ENCODE peak calls at places on chromosomes 2 and 18, in four cellular contexts. X, W, O and S are unnamed samples. For H3K4me1, the result is how much of the 10 kb centered on the place peaks cover.

GRCh38 chr2:81266106-81266505 is 961.6 kb upstream of the LRRTM1 start:
- DNase-seq in W (no peak), X (peak), O (no peak), S (peak)

GRCh38 chr2:12197133-12197532 is 450.7 kb downstream of the LPIN1 start:
- DNase-seq in O (no peak), X (no peak), W (no peak), S (no peak)

GRCh38 chr18:57207124-57207916 is 60.4 kb downstream of the BOD1L2 start:
- DNase-seq in O (no peak), W (no peak), X (no peak), S (no peak)

GRCh38 chr2:231189571-231190495 is 8.6 kb upstream of the ARMC9 start:
- DNase-seq in X (no peak), W (no peak), O (no peak), S (no peak)

GRCh38 chr2:131104487-131105155 is 515 bp upstream of the PLEKHB2 start:
- DNase-seq in X (peak), W (peak), O (peak), S (peak)

GRCh38 chr2:29011650-29012060 is 30.6 kb downstream of the TOGARAM2 start:
- DNase-seq in W (no peak), X (no peak), O (no peak), S (no peak)

GRCh38 chr2:240466579-240467148 is 31.2 kb downstream of the GPC1 start:
- DNase-seq in X (no peak), W (no peak), O (no peak), S (no peak)

GRCh38 chr2:225894240-225894980 is 494.9 kb downstream of the NYAP2 start:
- DNase-seq in O (no peak), X (peak), W (no peak), S (peak)

GRCh38 chr2:212549463-212549862 is 10.9 kb upstream of the ERBB4 start:
- DNase-seq in X (no peak), O (no peak), W (no peak), S (no peak)

GRCh38 chr18:72984290-72984689 is 116.5 kb upstream of the NETO1 start:
- DNase-seq in W (no peak), O (no peak), X (no peak), S (no peak)

GRCh38 chr2:235343156-235343774 is 150.6 kb upstream of the AGAP1 start:
- DNase-seq in X (no peak), O (no peak), W (no peak), S (no peak)

GRCh38 chr2:217667545-217667944 is 335.2 kb downstream of the TNS1 start:
- DNase-seq in X (no peak), W (no peak), O (no peak), S (no peak)

GRCh38 chr2:113283704-113284284 is 5.1 kb upstream of the PAX8 start:
- DNase-seq in X (peak), O (no peak), W (no peak), S (peak)

GRCh38 chr2:96501471-96501874 is 3.7 kb downstream of the NEURL3 start:
- DNase-seq in X (no peak), O (peak), W (no peak), S (no peak)

GRCh38 chr2:240626531-240627300 is 1.4 kb downstream of the GPR35 start:
- DNase-seq in O (no peak), X (peak), W (no peak), S (no peak)

GRCh38 chr2:84492571-84492970 is 23.7 kb upstream of the DNAH6 start:
- DNase-seq in W (no peak), O (no peak), X (no peak), S (no peak)

GRCh38 chr2:239355139-239355538 is 45.7 kb downstream of the HDAC4 start:
- DNase-seq in W (no peak), X (no peak), O (no peak), S (no peak)

GRCh38 chr18:3333056-3333720 is 71.3 kb downstream of the MYL12B start:
- DNase-seq in X (no peak), O (no peak), W (no peak), S (no peak)

GRCh38 chr2:178530625-178531142 is 50.4 kb downstream of the PLEKHA3 start:
- DNase-seq in W (no peak), X (no peak), O (peak), S (no peak)

GRCh38 chr2:102369866-102370265 is 14.3 kb downstream of the IL18R1 start:
- DNase-seq in X (no peak), O (no peak), W (no peak), S (no peak)

GRCh38 chr2:54531558-54531957 is 75.4 kb downstream of the SPTBN1 start:
- DNase-seq in W (no peak), O (no peak), X (no peak), S (peak)

DNA sequence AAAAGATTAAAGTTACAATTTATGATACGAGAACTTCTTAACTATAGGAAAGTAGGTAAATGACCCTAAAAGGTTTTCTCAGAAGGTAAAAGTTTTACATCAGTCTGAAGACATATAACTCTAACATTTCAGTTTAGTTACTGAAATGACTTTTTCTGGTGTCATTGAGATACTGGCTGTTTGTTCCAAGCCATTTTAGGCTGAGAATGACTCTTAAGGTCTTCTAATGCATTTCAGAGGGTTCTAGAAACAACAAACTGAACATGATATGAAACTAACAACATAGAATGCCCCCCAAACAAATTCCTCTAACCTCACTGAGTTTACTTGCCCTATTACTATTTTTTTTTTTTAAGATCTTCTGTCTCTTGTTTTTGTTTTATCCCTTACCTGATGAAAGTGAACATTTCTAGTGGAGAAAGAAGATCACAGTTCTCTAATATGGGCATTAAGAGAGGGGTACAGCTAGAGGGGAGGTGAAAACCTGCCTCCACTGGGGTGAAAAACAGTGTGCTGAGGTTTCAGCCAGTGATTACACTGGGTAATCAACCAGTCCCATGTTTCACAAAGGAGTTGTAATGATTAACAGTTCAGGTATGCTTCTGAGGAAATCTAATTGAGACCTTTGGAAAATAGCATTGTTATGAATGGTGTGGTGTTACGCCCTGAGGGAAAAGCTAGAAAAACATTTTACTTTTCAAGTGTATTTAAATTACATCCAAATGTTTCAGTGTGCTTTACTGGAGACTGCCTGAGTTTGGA is 11.2 kb downstream of the NABP1 start:
- DNase-seq in O (no peak), W (no peak), X (peak), S (peak)
- H3K4me1 ChIP-seq in O (under half), W (under half), X (under half), S (under half)

DNA sequence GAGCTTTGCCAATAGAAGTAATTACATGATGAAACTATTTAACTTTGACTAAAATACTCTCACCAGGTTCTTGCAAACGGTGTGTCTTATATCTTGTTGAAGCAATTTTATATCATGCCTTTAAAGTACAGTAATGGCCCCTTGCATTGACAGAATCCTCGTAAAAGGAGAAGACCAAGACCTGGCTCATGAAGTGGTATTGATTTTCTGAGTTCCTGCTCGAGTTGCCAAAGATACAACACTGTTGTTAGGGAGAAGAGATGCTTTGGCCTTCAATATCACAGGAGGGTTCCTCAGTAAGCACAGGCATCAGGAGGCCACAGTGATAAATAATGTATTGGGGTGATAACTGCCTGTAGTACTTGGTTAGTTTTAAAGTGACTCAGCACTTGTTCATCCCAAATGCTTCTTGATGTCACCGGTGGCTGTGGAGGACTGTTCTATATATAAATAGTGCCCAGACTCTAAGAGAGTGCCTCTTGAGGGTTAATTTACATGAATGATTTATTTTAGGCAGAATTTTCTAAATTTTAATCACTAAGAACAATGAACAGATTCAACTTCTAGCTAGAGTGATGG is 571.7 kb upstream of the FANCL start:
- DNase-seq in W (peak), X (no peak), O (no peak), S (no peak)
- TF ChIP-seq ZBTB33 in W (no peak), X (no peak), O (no peak), S (no peak)

DNA sequence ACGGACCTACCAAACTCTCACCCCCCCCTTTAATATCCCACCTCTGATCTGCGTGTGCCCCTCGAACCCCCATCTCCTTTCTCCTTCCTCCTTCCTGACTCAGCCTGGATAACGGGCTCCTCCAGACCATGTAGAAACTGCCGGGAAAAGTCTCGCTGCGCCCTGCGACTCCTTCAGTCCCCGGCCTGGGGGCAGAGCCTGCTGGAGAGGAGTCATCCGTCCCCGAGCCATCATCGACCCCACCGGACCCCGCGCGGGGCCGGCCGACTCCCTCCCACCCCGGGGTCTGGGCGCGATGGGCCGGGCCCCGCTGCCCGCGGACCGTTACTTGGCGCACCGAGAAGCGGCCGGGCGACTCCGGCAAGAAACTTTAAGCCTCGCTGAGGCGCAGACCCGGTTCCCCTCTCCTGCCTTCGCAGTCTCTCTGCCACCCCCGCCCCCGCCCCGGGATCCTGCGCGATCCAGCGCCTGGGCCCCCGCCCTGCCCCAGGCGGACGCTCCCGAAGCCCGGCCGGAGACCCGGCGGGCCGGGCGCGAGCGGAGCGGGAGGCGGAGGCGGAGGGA is 3.4 kb downstream of the ZEB2 start:
- DNase-seq in X (no peak), W (peak), O (no peak), S (no peak)
- TF ChIP-seq EZH2 in X (no peak), W (no peak), O (no peak), S (no peak)

GRCh38 chr18:13710460-13710859 is 15.9 kb downstream of the FAM210A start:
- DNase-seq in W (no peak), O (no peak), X (no peak), S (peak)
- H3K4me1 ChIP-seq in W (under half), O (under half), X (under half), S (under half)